ENCODE peak calls at places on chromosomes 4 and X, in seven cellular contexts. One of them, this sample, is unnamed.

GRCh38 chr4:92994727-92995126 is 691.0 kb downstream of the GRID2 start:
- DNase-seq in stimulated activated CD4-positive, alpha-beta T cell treated with anti-CD3 and anti-CD28 coated beads, Interleukin-4, amount 100 ng/mL, for 1 hour: no peak
- DNase-seq in kidney tubule cell: no peak
- DNase-seq in cardiac muscle cell: no peak
- DNase-seq in CD4-positive, alpha-beta T cell: no peak
- DNase-seq in BJ: no peak
- DNase-seq in activated naive CD8-positive, alpha-beta T cell treated with anti-CD3 and anti-CD28 coated beads, Interleukin-2, amount 10 ng/mL, durations not matched to agents 7 days and 5 days: no peak
- DNase-seq in this sample: no peak

GRCh38 chr4:168656055-168656660 is 159.3 kb downstream of the PALLD start:
- DNase-seq in stimulated activated CD4-positive, alpha-beta T cell treated with anti-CD3 and anti-CD28 coated beads, Interleukin-4, amount 100 ng/mL, for 1 hour: no peak
- DNase-seq in kidney tubule cell: peak; percentile 52
- DNase-seq in cardiac muscle cell: no peak
- DNase-seq in CD4-positive, alpha-beta T cell: no peak
- DNase-seq in BJ: peak; percentile 74
- DNase-seq in activated naive CD8-positive, alpha-beta T cell treated with anti-CD3 and anti-CD28 coated beads, Interleukin-2, amount 10 ng/mL, durations not matched to agents 7 days and 5 days: no peak
- DNase-seq in this sample: no peak

GRCh38 chr4:6889101-6889735 is 20.4 kb upstream of the TBC1D14 start:
- DNase-seq in stimulated activated CD4-positive, alpha-beta T cell treated with anti-CD3 and anti-CD28 coated beads, Interleukin-4, amount 100 ng/mL, for 1 hour: no peak
- DNase-seq in kidney tubule cell: no peak
- DNase-seq in cardiac muscle cell: no peak
- DNase-seq in CD4-positive, alpha-beta T cell: no peak
- DNase-seq in BJ: no peak
- DNase-seq in activated naive CD8-positive, alpha-beta T cell treated with anti-CD3 and anti-CD28 coated beads, Interleukin-2, amount 10 ng/mL, durations not matched to agents 7 days and 5 days: no peak
- DNase-seq in this sample: no peak

GRCh38 chr4:53688186-53688790 is 97.0 kb upstream of the LNX1 start:
- DNase-seq in stimulated activated CD4-positive, alpha-beta T cell treated with anti-CD3 and anti-CD28 coated beads, Interleukin-4, amount 100 ng/mL, for 1 hour: no peak
- DNase-seq in kidney tubule cell: peak; percentile 92
- DNase-seq in cardiac muscle cell: no peak
- DNase-seq in CD4-positive, alpha-beta T cell: no peak
- DNase-seq in BJ: peak; percentile 97
- DNase-seq in activated naive CD8-positive, alpha-beta T cell treated with anti-CD3 and anti-CD28 coated beads, Interleukin-2, amount 10 ng/mL, durations not matched to agents 7 days and 5 days: no peak
- DNase-seq in this sample: no peak

GRCh38 chr4:126678608-126679007 is 954.1 kb upstream of the INTU start:
- DNase-seq in stimulated activated CD4-positive, alpha-beta T cell treated with anti-CD3 and anti-CD28 coated beads, Interleukin-4, amount 100 ng/mL, for 1 hour: no peak
- DNase-seq in kidney tubule cell: no peak
- DNase-seq in cardiac muscle cell: no peak
- DNase-seq in CD4-positive, alpha-beta T cell: no peak
- DNase-seq in BJ: no peak
- DNase-seq in activated naive CD8-positive, alpha-beta T cell treated with anti-CD3 and anti-CD28 coated beads, Interleukin-2, amount 10 ng/mL, durations not matched to agents 7 days and 5 days: no peak
- DNase-seq in this sample: no peak

GRCh38 chr4:6472387-6473263 is at the start of gene PPP2R2C:
- DNase-seq in stimulated activated CD4-positive, alpha-beta T cell treated with anti-CD3 and anti-CD28 coated beads, Interleukin-4, amount 100 ng/mL, for 1 hour: no peak
- DNase-seq in kidney tubule cell: no peak
- DNase-seq in cardiac muscle cell: peak; percentile 41
- DNase-seq in CD4-positive, alpha-beta T cell: no peak
- DNase-seq in BJ: no peak
- DNase-seq in activated naive CD8-positive, alpha-beta T cell treated with anti-CD3 and anti-CD28 coated beads, Interleukin-2, amount 10 ng/mL, durations not matched to agents 7 days and 5 days: peak; percentile 33
- DNase-seq in this sample: no peak

GRCh38 chr4:168511780-168512467 is 15.1 kb downstream of the PALLD start:
- DNase-seq in stimulated activated CD4-positive, alpha-beta T cell treated with anti-CD3 and anti-CD28 coated beads, Interleukin-4, amount 100 ng/mL, for 1 hour: peak; percentile 54
- DNase-seq in kidney tubule cell: no peak
- DNase-seq in cardiac muscle cell: no peak
- DNase-seq in CD4-positive, alpha-beta T cell: peak; percentile 57
- DNase-seq in BJ: no peak
- DNase-seq in activated naive CD8-positive, alpha-beta T cell treated with anti-CD3 and anti-CD28 coated beads, Interleukin-2, amount 10 ng/mL, durations not matched to agents 7 days and 5 days: peak; percentile 74
- DNase-seq in this sample: no peak

GRCh38 chrX:37380920-37381319 is 31.8 kb downstream of the PRRG1 start:
- DNase-seq in stimulated activated CD4-positive, alpha-beta T cell treated with anti-CD3 and anti-CD28 coated beads, Interleukin-4, amount 100 ng/mL, for 1 hour: no peak
- DNase-seq in kidney tubule cell: peak; percentile 81
- DNase-seq in cardiac muscle cell: no peak
- DNase-seq in CD4-positive, alpha-beta T cell: no peak
- DNase-seq in BJ: peak; percentile 9
- DNase-seq in activated naive CD8-positive, alpha-beta T cell treated with anti-CD3 and anti-CD28 coated beads, Interleukin-2, amount 10 ng/mL, durations not matched to agents 7 days and 5 days: no peak
- DNase-seq in this sample: no peak

GRCh38 chr4:11497212-11497806 is 68.6 kb upstream of the HS3ST1 start:
- DNase-seq in stimulated activated CD4-positive, alpha-beta T cell treated with anti-CD3 and anti-CD28 coated beads, Interleukin-4, amount 100 ng/mL, for 1 hour: no peak
- DNase-seq in kidney tubule cell: peak; percentile 76
- DNase-seq in cardiac muscle cell: no peak
- DNase-seq in CD4-positive, alpha-beta T cell: no peak
- DNase-seq in BJ: no peak
- DNase-seq in activated naive CD8-positive, alpha-beta T cell treated with anti-CD3 and anti-CD28 coated beads, Interleukin-2, amount 10 ng/mL, durations not matched to agents 7 days and 5 days: no peak
- DNase-seq in this sample: no peak

GRCh38 chr4:20462426-20463175 is 210.9 kb downstream of the SLIT2 start:
- DNase-seq in stimulated activated CD4-positive, alpha-beta T cell treated with anti-CD3 and anti-CD28 coated beads, Interleukin-4, amount 100 ng/mL, for 1 hour: no peak
- DNase-seq in kidney tubule cell: peak; percentile 72
- DNase-seq in cardiac muscle cell: no peak
- DNase-seq in CD4-positive, alpha-beta T cell: no peak
- DNase-seq in BJ: no peak
- DNase-seq in activated naive CD8-positive, alpha-beta T cell treated with anti-CD3 and anti-CD28 coated beads, Interleukin-2, amount 10 ng/mL, durations not matched to agents 7 days and 5 days: no peak
- DNase-seq in this sample: peak; percentile 53

GRCh38 chrX:74420194-74421035 is 878 bp upstream of the SLC16A2 start:
- DNase-seq in stimulated activated CD4-positive, alpha-beta T cell treated with anti-CD3 and anti-CD28 coated beads, Interleukin-4, amount 100 ng/mL, for 1 hour: peak; percentile 6
- DNase-seq in kidney tubule cell: peak; percentile 69
- DNase-seq in cardiac muscle cell: peak; percentile 60
- DNase-seq in CD4-positive, alpha-beta T cell: peak; percentile 34
- DNase-seq in BJ: no peak
- DNase-seq in activated naive CD8-positive, alpha-beta T cell treated with anti-CD3 and anti-CD28 coated beads, Interleukin-2, amount 10 ng/mL, durations not matched to agents 7 days and 5 days: peak; percentile 29
- DNase-seq in this sample: peak; percentile 61

GRCh38 chrX:71107245-71107644 is 705 bp upstream of the CXorf65 start:
- DNase-seq in stimulated activated CD4-positive, alpha-beta T cell treated with anti-CD3 and anti-CD28 coated beads, Interleukin-4, amount 100 ng/mL, for 1 hour: no peak
- DNase-seq in kidney tubule cell: no peak
- DNase-seq in cardiac muscle cell: no peak
- DNase-seq in CD4-positive, alpha-beta T cell: no peak
- DNase-seq in BJ: no peak
- DNase-seq in activated naive CD8-positive, alpha-beta T cell treated with anti-CD3 and anti-CD28 coated beads, Interleukin-2, amount 10 ng/mL, durations not matched to agents 7 days and 5 days: no peak
- DNase-seq in this sample: no peak

GRCh38 chr4:14924945-14925344 is 77.3 kb upstream of the CPEB2 start:
- DNase-seq in stimulated activated CD4-positive, alpha-beta T cell treated with anti-CD3 and anti-CD28 coated beads, Interleukin-4, amount 100 ng/mL, for 1 hour: no peak
- DNase-seq in kidney tubule cell: peak; percentile 54
- DNase-seq in cardiac muscle cell: no peak
- DNase-seq in CD4-positive, alpha-beta T cell: no peak
- DNase-seq in BJ: no peak
- DNase-seq in activated naive CD8-positive, alpha-beta T cell treated with anti-CD3 and anti-CD28 coated beads, Interleukin-2, amount 10 ng/mL, durations not matched to agents 7 days and 5 days: no peak
- DNase-seq in this sample: no peak

GRCh38 chrX:123203772-123204171 is 19.7 kb downstream of the GRIA3 start:
- DNase-seq in stimulated activated CD4-positive, alpha-beta T cell treated with anti-CD3 and anti-CD28 coated beads, Interleukin-4, amount 100 ng/mL, for 1 hour: no peak
- DNase-seq in kidney tubule cell: no peak
- DNase-seq in cardiac muscle cell: no peak
- DNase-seq in CD4-positive, alpha-beta T cell: no peak
- DNase-seq in BJ: no peak
- DNase-seq in activated naive CD8-positive, alpha-beta T cell treated with anti-CD3 and anti-CD28 coated beads, Interleukin-2, amount 10 ng/mL, durations not matched to agents 7 days and 5 days: no peak
- DNase-seq in this sample: no peak

GRCh38 chr4:5828005-5828391 is 64.9 kb downstream of the CRMP1 start:
- DNase-seq in stimulated activated CD4-positive, alpha-beta T cell treated with anti-CD3 and anti-CD28 coated beads, Interleukin-4, amount 100 ng/mL, for 1 hour: no peak
- DNase-seq in kidney tubule cell: no peak
- DNase-seq in cardiac muscle cell: no peak
- DNase-seq in CD4-positive, alpha-beta T cell: no peak
- DNase-seq in BJ: no peak
- DNase-seq in activated naive CD8-positive, alpha-beta T cell treated with anti-CD3 and anti-CD28 coated beads, Interleukin-2, amount 10 ng/mL, durations not matched to agents 7 days and 5 days: no peak
- DNase-seq in this sample: no peak

GRCh38 chr4:26020083-26020668 is 106.2 kb downstream of the SMIM20 start:
- DNase-seq in stimulated activated CD4-positive, alpha-beta T cell treated with anti-CD3 and anti-CD28 coated beads, Interleukin-4, amount 100 ng/mL, for 1 hour: no peak
- DNase-seq in kidney tubule cell: no peak
- DNase-seq in cardiac muscle cell: no peak
- DNase-seq in CD4-positive, alpha-beta T cell: no peak
- DNase-seq in BJ: no peak
- DNase-seq in activated naive CD8-positive, alpha-beta T cell treated with anti-CD3 and anti-CD28 coated beads, Interleukin-2, amount 10 ng/mL, durations not matched to agents 7 days and 5 days: no peak
- DNase-seq in this sample: peak; percentile 79

GRCh38 chr4:31995943-31996901 is 1276.1 kb downstream of the PCDH7 start:
- DNase-seq in stimulated activated CD4-positive, alpha-beta T cell treated with anti-CD3 and anti-CD28 coated beads, Interleukin-4, amount 100 ng/mL, for 1 hour: no peak
- DNase-seq in kidney tubule cell: no peak
- DNase-seq in cardiac muscle cell: peak; percentile 54
- DNase-seq in CD4-positive, alpha-beta T cell: no peak
- DNase-seq in BJ: no peak
- DNase-seq in activated naive CD8-positive, alpha-beta T cell treated with anti-CD3 and anti-CD28 coated beads, Interleukin-2, amount 10 ng/mL, durations not matched to agents 7 days and 5 days: no peak
- DNase-seq in this sample: no peak

GRCh38 chr4:158624889-158625478 is 46.7 kb downstream of the C4orf46 start:
- DNase-seq in stimulated activated CD4-positive, alpha-beta T cell treated with anti-CD3 and anti-CD28 coated beads, Interleukin-4, amount 100 ng/mL, for 1 hour: no peak
- DNase-seq in kidney tubule cell: peak; percentile 53
- DNase-seq in cardiac muscle cell: peak; percentile 59
- DNase-seq in CD4-positive, alpha-beta T cell: no peak
- DNase-seq in BJ: no peak
- DNase-seq in activated naive CD8-positive, alpha-beta T cell treated with anti-CD3 and anti-CD28 coated beads, Interleukin-2, amount 10 ng/mL, durations not matched to agents 7 days and 5 days: no peak
- DNase-seq in this sample: peak; percentile 38

GRCh38 chr4:152159773-152160172 is 376.1 kb downstream of the FBXW7 start:
- DNase-seq in stimulated activated CD4-positive, alpha-beta T cell treated with anti-CD3 and anti-CD28 coated beads, Interleukin-4, amount 100 ng/mL, for 1 hour: no peak
- DNase-seq in kidney tubule cell: no peak
- DNase-seq in cardiac muscle cell: peak; percentile 30
- DNase-seq in CD4-positive, alpha-beta T cell: no peak
- DNase-seq in BJ: no peak
- DNase-seq in activated naive CD8-positive, alpha-beta T cell treated with anti-CD3 and anti-CD28 coated beads, Interleukin-2, amount 10 ng/mL, durations not matched to agents 7 days and 5 days: no peak
- DNase-seq in this sample: no peak

GRCh38 chr4:1862055-1862911 is 6.3 kb upstream of the LETM1 start:
- DNase-seq in stimulated activated CD4-positive, alpha-beta T cell treated with anti-CD3 and anti-CD28 coated beads, Interleukin-4, amount 100 ng/mL, for 1 hour: peak; percentile 28
- DNase-seq in kidney tubule cell: no peak
- DNase-seq in cardiac muscle cell: no peak
- DNase-seq in CD4-positive, alpha-beta T cell: no peak
- DNase-seq in BJ: no peak
- DNase-seq in activated naive CD8-positive, alpha-beta T cell treated with anti-CD3 and anti-CD28 coated beads, Interleukin-2, amount 10 ng/mL, durations not matched to agents 7 days and 5 days: peak; percentile 64
- DNase-seq in this sample: no peak

GRCh38 chr4:11881364-11881763 is 452.7 kb upstream of the HS3ST1 start:
- DNase-seq in stimulated activated CD4-positive, alpha-beta T cell treated with anti-CD3 and anti-CD28 coated beads, Interleukin-4, amount 100 ng/mL, for 1 hour: no peak
- DNase-seq in kidney tubule cell: no peak
- DNase-seq in cardiac muscle cell: no peak
- DNase-seq in CD4-positive, alpha-beta T cell: no peak
- DNase-seq in BJ: no peak
- DNase-seq in activated naive CD8-positive, alpha-beta T cell treated with anti-CD3 and anti-CD28 coated beads, Interleukin-2, amount 10 ng/mL, durations not matched to agents 7 days and 5 days: no peak
- DNase-seq in this sample: no peak

GRCh38 chr4:119314356-119314755 is 7.6 kb downstream of the FABP2 start:
- DNase-seq in stimulated activated CD4-positive, alpha-beta T cell treated with anti-CD3 and anti-CD28 coated beads, Interleukin-4, amount 100 ng/mL, for 1 hour: no peak
- DNase-seq in kidney tubule cell: peak; percentile 63
- DNase-seq in cardiac muscle cell: peak; percentile 64
- DNase-seq in CD4-positive, alpha-beta T cell: no peak
- DNase-seq in BJ: no peak
- DNase-seq in activated naive CD8-positive, alpha-beta T cell treated with anti-CD3 and anti-CD28 coated beads, Interleukin-2, amount 10 ng/mL, durations not matched to agents 7 days and 5 days: no peak
- DNase-seq in this sample: peak; percentile 58

GRCh38 chr4:150297861-150298474 is 219.7 kb downstream of the DCLK2 start:
- DNase-seq in stimulated activated CD4-positive, alpha-beta T cell treated with anti-CD3 and anti-CD28 coated beads, Interleukin-4, amount 100 ng/mL, for 1 hour: peak; percentile 5
- DNase-seq in kidney tubule cell: peak; percentile 61
- DNase-seq in cardiac muscle cell: peak; percentile 62
- DNase-seq in CD4-positive, alpha-beta T cell: no peak
- DNase-seq in BJ: no peak
- DNase-seq in activated naive CD8-positive, alpha-beta T cell treated with anti-CD3 and anti-CD28 coated beads, Interleukin-2, amount 10 ng/mL, durations not matched to agents 7 days and 5 days: no peak
- DNase-seq in this sample: peak; percentile 63

GRCh38 chr4:182975806-182976205 is 58.6 kb upstream of the DCTD start:
- DNase-seq in stimulated activated CD4-positive, alpha-beta T cell treated with anti-CD3 and anti-CD28 coated beads, Interleukin-4, amount 100 ng/mL, for 1 hour: no peak
- DNase-seq in kidney tubule cell: peak; percentile 95
- DNase-seq in cardiac muscle cell: no peak
- DNase-seq in CD4-positive, alpha-beta T cell: no peak
- DNase-seq in BJ: peak; percentile 76
- DNase-seq in activated naive CD8-positive, alpha-beta T cell treated with anti-CD3 and anti-CD28 coated beads, Interleukin-2, amount 10 ng/mL, durations not matched to agents 7 days and 5 days: no peak
- DNase-seq in this sample: no peak

GRCh38 chr4:126899382-126899801 is 733.4 kb upstream of the INTU start:
- DNase-seq in stimulated activated CD4-positive, alpha-beta T cell treated with anti-CD3 and anti-CD28 coated beads, Interleukin-4, amount 100 ng/mL, for 1 hour: no peak
- DNase-seq in kidney tubule cell: peak; percentile 68
- DNase-seq in cardiac muscle cell: peak; percentile 5
- DNase-seq in CD4-positive, alpha-beta T cell: no peak
- DNase-seq in BJ: peak; percentile 66
- DNase-seq in activated naive CD8-positive, alpha-beta T cell treated with anti-CD3 and anti-CD28 coated beads, Interleukin-2, amount 10 ng/mL, durations not matched to agents 7 days and 5 days: no peak
- DNase-seq in this sample: no peak

GRCh38 chr4:17785858-17786257 is 4.4 kb upstream of the FAM184B start:
- DNase-seq in stimulated activated CD4-positive, alpha-beta T cell treated with anti-CD3 and anti-CD28 coated beads, Interleukin-4, amount 100 ng/mL, for 1 hour: no peak
- DNase-seq in kidney tubule cell: no peak
- DNase-seq in cardiac muscle cell: no peak
- DNase-seq in CD4-positive, alpha-beta T cell: no peak
- DNase-seq in BJ: no peak
- DNase-seq in activated naive CD8-positive, alpha-beta T cell treated with anti-CD3 and anti-CD28 coated beads, Interleukin-2, amount 10 ng/mL, durations not matched to agents 7 days and 5 days: no peak
- DNase-seq in this sample: no peak

GRCh38 chrX:2781226-2781571 is 29.4 kb downstream of the XG start:
- DNase-seq in stimulated activated CD4-positive, alpha-beta T cell treated with anti-CD3 and anti-CD28 coated beads, Interleukin-4, amount 100 ng/mL, for 1 hour: no peak
- DNase-seq in kidney tubule cell: no peak
- DNase-seq in cardiac muscle cell: no peak
- DNase-seq in CD4-positive, alpha-beta T cell: no peak
- DNase-seq in BJ: no peak
- DNase-seq in activated naive CD8-positive, alpha-beta T cell treated with anti-CD3 and anti-CD28 coated beads, Interleukin-2, amount 10 ng/mL, durations not matched to agents 7 days and 5 days: no peak
- DNase-seq in this sample: no peak

GRCh38 chr4:22869235-22869634 is 176.5 kb downstream of the GBA3 start:
- DNase-seq in stimulated activated CD4-positive, alpha-beta T cell treated with anti-CD3 and anti-CD28 coated beads, Interleukin-4, amount 100 ng/mL, for 1 hour: no peak
- DNase-seq in kidney tubule cell: no peak
- DNase-seq in cardiac muscle cell: no peak
- DNase-seq in CD4-positive, alpha-beta T cell: no peak
- DNase-seq in BJ: no peak
- DNase-seq in activated naive CD8-positive, alpha-beta T cell treated with anti-CD3 and anti-CD28 coated beads, Interleukin-2, amount 10 ng/mL, durations not matched to agents 7 days and 5 days: no peak
- DNase-seq in this sample: no peak

GRCh38 chr4:77821775-77822174 is 2.6 kb upstream of the CNOT6L start:
- DNase-seq in stimulated activated CD4-positive, alpha-beta T cell treated with anti-CD3 and anti-CD28 coated beads, Interleukin-4, amount 100 ng/mL, for 1 hour: peak; percentile 41
- DNase-seq in kidney tubule cell: no peak
- DNase-seq in cardiac muscle cell: no peak
- DNase-seq in CD4-positive, alpha-beta T cell: peak; percentile 50
- DNase-seq in BJ: no peak
- DNase-seq in activated naive CD8-positive, alpha-beta T cell treated with anti-CD3 and anti-CD28 coated beads, Interleukin-2, amount 10 ng/mL, durations not matched to agents 7 days and 5 days: no peak
- DNase-seq in this sample: no peak

GRCh38 chr4:60962286-60962685 is 237.8 kb upstream of the ADGRL3 start:
- DNase-seq in stimulated activated CD4-positive, alpha-beta T cell treated with anti-CD3 and anti-CD28 coated beads, Interleukin-4, amount 100 ng/mL, for 1 hour: no peak
- DNase-seq in kidney tubule cell: no peak
- DNase-seq in cardiac muscle cell: no peak
- DNase-seq in CD4-positive, alpha-beta T cell: no peak
- DNase-seq in BJ: no peak
- DNase-seq in activated naive CD8-positive, alpha-beta T cell treated with anti-CD3 and anti-CD28 coated beads, Interleukin-2, amount 10 ng/mL, durations not matched to agents 7 days and 5 days: no peak
- DNase-seq in this sample: no peak

GRCh38 chr4:85968945-85969830 is 390.7 kb downstream of the MAPK10 start:
- DNase-seq in stimulated activated CD4-positive, alpha-beta T cell treated with anti-CD3 and anti-CD28 coated beads, Interleukin-4, amount 100 ng/mL, for 1 hour: no peak
- DNase-seq in kidney tubule cell: peak; percentile 79
- DNase-seq in cardiac muscle cell: peak; percentile 57
- DNase-seq in CD4-positive, alpha-beta T cell: no peak
- DNase-seq in BJ: no peak
- DNase-seq in activated naive CD8-positive, alpha-beta T cell treated with anti-CD3 and anti-CD28 coated beads, Interleukin-2, amount 10 ng/mL, durations not matched to agents 7 days and 5 days: no peak
- DNase-seq in this sample: peak; percentile 35

GRCh38 chrX:22559506-22559905 is 286.8 kb downstream of the CBLL2 start:
- DNase-seq in stimulated activated CD4-positive, alpha-beta T cell treated with anti-CD3 and anti-CD28 coated beads, Interleukin-4, amount 100 ng/mL, for 1 hour: no peak
- DNase-seq in kidney tubule cell: no peak
- DNase-seq in cardiac muscle cell: no peak
- DNase-seq in CD4-positive, alpha-beta T cell: no peak
- DNase-seq in BJ: no peak
- DNase-seq in activated naive CD8-positive, alpha-beta T cell treated with anti-CD3 and anti-CD28 coated beads, Interleukin-2, amount 10 ng/mL, durations not matched to agents 7 days and 5 days: no peak
- DNase-seq in this sample: no peak

GRCh38 chrX:40523852-40524251 is 56.9 kb upstream of the ATP6AP2 start:
- DNase-seq in stimulated activated CD4-positive, alpha-beta T cell treated with anti-CD3 and anti-CD28 coated beads, Interleukin-4, amount 100 ng/mL, for 1 hour: no peak
- DNase-seq in kidney tubule cell: no peak
- DNase-seq in cardiac muscle cell: no peak
- DNase-seq in CD4-positive, alpha-beta T cell: no peak
- DNase-seq in BJ: no peak
- DNase-seq in activated naive CD8-positive, alpha-beta T cell treated with anti-CD3 and anti-CD28 coated beads, Interleukin-2, amount 10 ng/mL, durations not matched to agents 7 days and 5 days: no peak
- DNase-seq in this sample: no peak

GRCh38 chr4:162061214-162061613 is 102.6 kb downstream of the FSTL5 start:
- DNase-seq in stimulated activated CD4-positive, alpha-beta T cell treated with anti-CD3 and anti-CD28 coated beads, Interleukin-4, amount 100 ng/mL, for 1 hour: no peak
- DNase-seq in kidney tubule cell: peak; percentile 46
- DNase-seq in cardiac muscle cell: peak; percentile 3
- DNase-seq in CD4-positive, alpha-beta T cell: no peak
- DNase-seq in BJ: no peak
- DNase-seq in activated naive CD8-positive, alpha-beta T cell treated with anti-CD3 and anti-CD28 coated beads, Interleukin-2, amount 10 ng/mL, durations not matched to agents 7 days and 5 days: no peak
- DNase-seq in this sample: no peak